ENCODE peak calls at places on chromosomes 7 and 10, in four cellular contexts. N is smooth muscle cell of the brain vasculature, L is IMR-90, D is RCC 7860. F is an unnamed sample.

GRCh38 chr10:128721851-128722250 is 595.6 kb upstream of the MKI67 start:
- DNase-seq in N (no peak), L (no peak), D (no peak), F (no peak)

GRCh38 chr10:120593693-120594092 is 136.7 kb downstream of the PLPP4 start:
- DNase-seq in D (no peak), N (no peak), L (no peak), F (no peak)

GRCh38 chr10:129223363-129223762 is 243.7 kb upstream of the MGMT start:
- DNase-seq in L (no peak), D (no peak), N (no peak), F (no peak)

GRCh38 chr10:131870831-131871672 is 29.8 kb upstream of the PPP2R2D start:
- DNase-seq in L (peak; percentile 11), D (no peak), N (no peak), F (no peak)

GRCh38 chr10:130770018-130770630 is 541.4 kb downstream of the TCERG1L start:
- DNase-seq in N (no peak), D (no peak), L (no peak), F (no peak)

GRCh38 chr10:71996598-71997371 is 32.6 kb downstream of the CHST3 start:
- DNase-seq in L (no peak), D (no peak), N (no peak), F (no peak)

GRCh38 chr10:108410231-108410630 is 1245.7 kb upstream of the SORCS1 start:
- DNase-seq in N (no peak), L (no peak), D (no peak), F (no peak)

GRCh38 chr7:127821146-127821545 is 169.2 kb downstream of the SND1 start:
- DNase-seq in L (no peak), N (no peak), D (no peak), F (no peak)

GRCh38 chr10:119410361-119411116 is 132.0 kb downstream of the RGS10 start:
- DNase-seq in L (no peak), D (no peak), N (no peak), F (no peak)